ENCODE peak calls at places on chromosomes 13 and 19, in nine cellular contexts. R, Z, F, B, X, Q, T, E and O are unnamed samples.

GRCh38 chr19:38697641-38698071 is 46.6 kb downstream of the CAPN12 start:
- DNase-seq in F (no peak), Z (no peak), Q (no peak), B (peak), R (no peak), E (no peak), T (no peak), X (no peak), O (no peak)

GRCh38 chr19:45676851-45677263 is 8.8 kb downstream of the GIPR start:
- DNase-seq in B (peak), R (no peak), Z (peak), F (no peak), E (peak), X (no peak), T (no peak), Q (no peak), O (no peak)

GRCh38 chr19:20423381-20424207 is 142.0 kb downstream of the ZNF737 start:
- DNase-seq in Z (peak), Q (no peak), R (peak), B (peak), F (peak), T (peak), X (peak), E (peak), O (peak)

GRCh38 chr19:9878511-9879196 is 43.5 kb downstream of the PIN1 start:
- DNase-seq in F (no peak), Z (no peak), B (no peak), R (no peak), Q (no peak), T (no peak), X (no peak), E (no peak), O (no peak)

GRCh38 chr13:40109324-40109958 is 454.0 kb downstream of the COG6 start:
- DNase-seq in F (peak), E (no peak), R (peak), X (peak), T (no peak), B (peak), Q (peak), Z (no peak), O (no peak)

GRCh38 chr13:98439136-98439828 is 137.6 kb downstream of the STK24 start:
- DNase-seq in R (no peak), E (peak), B (peak), X (no peak), Z (no peak), F (no peak), Q (no peak), T (no peak), O (peak)

GRCh38 chr19:41546386-41546789 is 29.6 kb upstream of the CEACAM21 start:
- DNase-seq in F (no peak), X (no peak), Q (no peak), Z (peak), T (no peak), R (no peak), E (peak), B (no peak), O (no peak)

GRCh38 chr13:44879452-44880058 is 109.7 kb downstream of the NUFIP1 start:
- DNase-seq in Q (no peak), Z (peak), R (no peak), X (peak), E (no peak), T (no peak), F (peak), B (peak), O (no peak)

GRCh38 chr13:26604784-26605183 is 47.3 kb downstream of the WASF3 start:
- DNase-seq in Z (no peak), F (no peak), Q (peak), R (peak), B (no peak), X (no peak), T (no peak), E (peak), O (peak)

GRCh38 chr13:35144496-35144895 is 202.4 kb downstream of the NBEA start:
- DNase-seq in T (no peak), E (no peak), R (no peak), Z (no peak), B (peak), Q (no peak), F (no peak), X (peak), O (no peak)

GRCh38 chr13:110680852-110681251 is 25.1 kb downstream of the CARS2 start:
- DNase-seq in T (peak), X (no peak), R (no peak), B (peak), E (no peak), Z (peak), F (no peak), Q (no peak), O (no peak)

GRCh38 chr19:4138445-4138844 is 14.5 kb upstream of the MAP2K2 start:
- DNase-seq in B (no peak), T (no peak), Q (no peak), X (no peak), F (no peak), E (no peak), Z (no peak), R (no peak), O (no peak)

GRCh38 chr19:5691205-5691929 is 1.3 kb downstream of the RPL36 start:
- DNase-seq in F (peak), B (peak), Q (no peak), Z (peak), E (peak), R (peak), T (peak), X (peak), O (no peak)

GRCh38 chr19:5691930-5692784 is 2.1 kb downstream of the RPL36 start:
- DNase-seq in E (peak), B (peak), T (no peak), F (peak), Z (peak), R (no peak), X (no peak), Q (no peak), O (no peak)

GRCh38 chr19:5694167-5694951 is 4.3 kb downstream of the RPL36 start:
- DNase-seq in Z (no peak), Q (no peak), F (no peak), X (no peak), R (no peak), E (peak), T (no peak), B (peak), O (no peak)

GRCh38 chr19:5693195-5694166 is 3.4 kb downstream of the RPL36 start:
- DNase-seq in X (no peak), F (no peak), R (no peak), Q (no peak), Z (no peak), B (peak), E (peak), T (no peak), O (no peak)

GRCh38 chr19:5692785-5693194 is 2.7 kb downstream of the RPL36 start:
- DNase-seq in B (peak), Q (no peak), X (no peak), F (no peak), R (no peak), T (no peak), E (peak), Z (no peak), O (no peak)
- H3K27ac ChIP-seq in B (no peak), Q (peak), X (no peak), F (no peak), R (peak), T (no peak), E (no peak), Z (no peak), O (no peak)

GRCh38 chr13:37486171-37486661 is 112.4 kb downstream of the POSTN start:
- DNase-seq in Q (no peak), X (peak), R (no peak), T (no peak), Z (no peak), B (no peak), F (no peak), E (no peak), O (no peak)

GRCh38 chr13:37488682-37489081 is 109.9 kb downstream of the POSTN start:
- DNase-seq in B (no peak), F (peak), R (no peak), Z (no peak), X (peak), Q (no peak), T (no peak), E (no peak), O (no peak)

GRCh38 chr13:37484056-37484455 is 114.5 kb downstream of the POSTN start:
- DNase-seq in E (no peak), Z (no peak), Q (no peak), T (no peak), R (no peak), X (no peak), F (no peak), B (no peak), O (no peak)

GRCh38 chr13:37481858-37482227 is 116.7 kb downstream of the POSTN start:
- DNase-seq in B (no peak), X (no peak), Z (no peak), E (no peak), R (no peak), Q (no peak), T (no peak), F (no peak), O (no peak)

GRCh38 chr13:37485766-37486165 is 112.8 kb downstream of the POSTN start:
- DNase-seq in F (peak), R (no peak), B (no peak), X (peak), Z (no peak), Q (no peak), E (no peak), T (no peak), O (no peak)
- H3K4me3 ChIP-seq in F (no peak), R (no peak), B (peak), X (peak), Z (no peak), Q (no peak), E (peak), T (no peak), O (no peak)

GRCh38 chr13:30726192-30726591 is 9.2 kb upstream of the ALOX5AP start:
- DNase-seq in Z (no peak), F (no peak), E (no peak), B (no peak), Q (no peak), X (no peak), T (no peak), R (no peak), O (no peak)

GRCh38 chr13:30731658-30732390 is 3.5 kb upstream of the ALOX5AP start:
- DNase-seq in E (peak), Z (no peak), X (no peak), F (no peak), T (no peak), R (peak), Q (no peak), B (peak), O (no peak)

GRCh38 chr13:30727491-30728350 is 7.6 kb upstream of the ALOX5AP start:
- DNase-seq in F (no peak), Q (peak), X (no peak), T (no peak), R (no peak), B (no peak), Z (no peak), E (no peak), O (no peak)

GRCh38 chr13:30734434-30734833 is 909 bp upstream of the ALOX5AP start:
- DNase-seq in T (no peak), F (peak), B (peak), Q (no peak), Z (no peak), E (no peak), X (peak), R (no peak), O (no peak)

DNA sequence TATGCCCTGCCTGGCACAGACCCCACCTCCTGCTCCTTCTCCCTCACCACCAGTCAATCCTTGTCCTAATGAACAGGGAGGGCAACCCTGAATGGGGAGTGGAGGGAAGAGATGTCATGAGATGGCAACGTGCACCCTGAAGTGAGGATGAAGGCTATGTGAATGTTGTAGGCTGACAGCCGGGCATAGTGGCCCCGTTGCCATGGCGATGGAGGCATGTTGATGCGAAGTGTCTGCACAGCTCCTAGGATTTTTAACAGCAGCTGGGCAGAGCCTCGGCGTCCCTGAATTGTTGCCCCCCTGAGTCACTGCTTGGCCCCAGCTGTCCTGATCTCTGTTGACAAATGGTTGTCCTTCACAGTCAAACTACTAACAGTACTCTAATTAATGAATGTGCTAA is 4.8 kb upstream of the ALOX5AP start:
- DNase-seq in Q (no peak), T (peak), F (no peak), Z (no peak), E (no peak), B (peak), R (no peak), X (no peak), O (no peak)
- H3K27ac ChIP-seq in Q (no peak), T (no peak), F (no peak), Z (no peak), E (no peak), B (no peak), R (no peak), X (no peak), O (no peak)

DNA sequence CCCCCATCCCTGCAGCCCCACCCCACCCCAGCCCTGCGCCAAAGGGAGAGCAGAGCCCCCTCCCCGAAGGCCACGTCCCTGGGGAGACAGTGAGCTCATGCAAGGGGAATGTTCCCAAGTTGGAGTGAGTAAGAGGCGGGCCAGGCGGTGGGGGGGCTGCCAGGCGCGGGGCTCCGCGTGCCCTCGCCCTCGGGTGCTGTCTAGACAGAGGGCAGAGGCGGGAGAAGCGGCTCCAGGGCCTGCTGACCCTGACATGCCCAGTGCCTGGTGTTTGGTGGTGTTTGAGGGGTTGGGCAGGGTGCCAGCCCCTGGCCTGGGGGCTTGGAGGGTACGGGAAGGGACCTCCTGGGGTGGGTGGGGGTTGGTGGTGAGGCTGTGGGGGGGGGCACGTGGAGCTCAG is 1.0 kb downstream of the FSTL3 start:
- DNase-seq in Z (no peak), T (no peak), Q (no peak), R (peak), F (peak), E (peak), X (peak), B (peak), O (peak)
- H3K4me3 ChIP-seq in Z (no peak), T (no peak), Q (peak), R (peak), F (peak), E (peak), X (no peak), B (peak), O (peak)

GRCh38 chr13:48532146-48532472 is 771 bp downstream of the RCBTB2 start:
- DNase-seq in E (no peak), B (no peak), X (peak), R (no peak), Q (no peak), F (peak), Z (no peak), T (peak), O (no peak)

GRCh38 chr13:48533986-48534600 is 1.2 kb upstream of the RCBTB2 start:
- DNase-seq in E (no peak), T (peak), Q (no peak), X (no peak), F (no peak), Z (no peak), R (no peak), B (no peak), O (no peak)

GRCh38 chr13:48532473-48533206 is at the start of gene RCBTB2:
- DNase-seq in Z (peak), X (peak), B (peak), E (peak), F (peak), R (peak), Q (peak), T (peak), O (peak)

GRCh38 chr13:48531416-48532145 is 1.3 kb downstream of the RCBTB2 start:
- DNase-seq in F (no peak), B (no peak), X (no peak), T (peak), E (no peak), Q (no peak), R (no peak), Z (peak), O (no peak)

GRCh38 chr13:48533207-48533499 is 273 bp upstream of the RCBTB2 start:
- DNase-seq in T (no peak), E (no peak), Q (no peak), F (no peak), Z (no peak), X (no peak), R (no peak), B (no peak), O (no peak)
- H3K27ac ChIP-seq in T (peak), E (peak), Q (peak), F (peak), Z (peak), X (peak), R (peak), B (peak), O (peak)

GRCh38 chr19:29999490-29999889 is 57.5 kb downstream of the URI1 start:
- DNase-seq in E (no peak), X (no peak), T (no peak), B (no peak), F (no peak), R (no peak), Q (no peak), Z (no peak), O (no peak)
- H3K4me3 ChIP-seq in E (no peak), X (no peak), T (no peak), B (no peak), F (no peak), R (no peak), Q (no peak), Z (no peak), O (no peak)

DNA sequence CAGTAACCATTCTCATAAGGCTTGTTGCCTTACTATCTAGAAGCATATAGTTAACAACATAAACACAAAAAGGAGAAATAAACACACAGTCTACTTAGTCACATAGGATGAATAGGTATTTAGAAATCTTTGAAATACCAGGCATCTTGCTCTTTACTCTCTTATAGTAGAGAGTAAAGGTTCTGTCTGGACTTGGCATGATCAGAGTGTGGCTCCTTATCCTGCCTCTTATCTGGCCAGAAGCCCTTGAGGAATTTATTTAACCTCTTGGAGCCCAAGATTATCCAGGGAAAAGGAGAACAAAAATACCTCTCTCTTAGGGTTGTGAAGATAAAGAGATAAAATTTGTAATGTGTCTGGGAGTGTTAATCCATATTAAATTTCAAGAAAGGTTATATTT is 100.2 kb upstream of the MBNL2 start:
- DNase-seq in R (no peak), F (peak), X (peak), Z (no peak), B (no peak), Q (no peak), E (no peak), T (no peak), O (no peak)
- H3K27ac ChIP-seq in R (no peak), F (no peak), X (no peak), Z (no peak), B (peak), Q (no peak), E (no peak), T (no peak), O (no peak)